ENCODE peak calls at places on chromosomes 2 and 18, in seven cellular contexts. E is stomach; Y is endothelial cell; B is activated naive CD4-positive, alpha-beta T cell; L is fibroblast of mammary gland; W is NCI-H345; G is ELR. O is an unnamed sample.

GRCh38 chr2:77566131-77566530 is 44.0 kb upstream of the LRRTM4 start:
- DNase-seq in W (no peak), G (no peak), E (no peak), B (no peak), L (no peak), Y (no peak), O (no peak)

GRCh38 chr2:158391876-158392275 is 64.7 kb downstream of the CCDC148 start:
- DNase-seq in B (no peak), G (peak; percentile 77), L (peak; percentile 25), Y (no peak), W (no peak), E (no peak), O (no peak)

GRCh38 chr2:24577481-24577880 is 86.4 kb downstream of the NCOA1 start:
- DNase-seq in L (no peak), Y (no peak), B (no peak), E (no peak), G (no peak), W (no peak), O (no peak)

GRCh38 chr2:201138401-201138970 is 22.5 kb downstream of the CFLAR start:
- DNase-seq in Y (no peak), B (no peak), G (no peak), W (no peak), L (no peak), E (no peak), O (no peak)

GRCh38 chr2:106284255-106284654 is 90.2 kb upstream of the UXS1 start:
- DNase-seq in W (no peak), G (no peak), L (no peak), Y (no peak), B (no peak), E (no peak), O (no peak)

GRCh38 chr2:26522325-26523120 is 44.6 kb upstream of the OTOF start:
- DNase-seq in L (peak; percentile 3), E (no peak), Y (no peak), B (no peak), W (no peak), G (no peak), O (no peak)

GRCh38 chr18:1526996-1527395 is 622.3 kb downstream of the ADCYAP1 start:
- DNase-seq in W (no peak), E (no peak), Y (no peak), B (no peak), G (no peak), L (no peak), O (no peak)

GRCh38 chr2:240989451-240990265 is 8.8 kb upstream of the SNED1 start:
- DNase-seq in L (peak; percentile 40), B (no peak), Y (peak; percentile 54), E (peak; percentile 46), G (peak; percentile 53), W (no peak), O (no peak)

GRCh38 chr2:38074047-38074774 is 1.7 kb downstream of the CYP1B1 start:
- DNase-seq in E (no peak), L (no peak), W (no peak), G (no peak), B (no peak), Y (no peak), O (no peak)

GRCh38 chr2:3667151-3667631 is 9.2 kb downstream of the ALLC start:
- DNase-seq in Y (no peak), B (no peak), E (no peak), G (no peak), W (peak; percentile 70), L (no peak), O (peak; percentile 78)

GRCh38 chr2:153595939-153596338 is 117.4 kb upstream of the RPRM start:
- DNase-seq in B (no peak), Y (no peak), W (peak; percentile 7), E (peak; percentile 32), L (peak; percentile 20), G (no peak), O (no peak)

GRCh38 chr2:33014268-33014667 is 67.5 kb downstream of the LTBP1 start:
- DNase-seq in L (no peak), E (no peak), W (no peak), Y (no peak), B (no peak), G (no peak), O (no peak)

GRCh38 chr18:8188196-8188595 is 421.0 kb upstream of the RAB12 start:
- DNase-seq in E (no peak), B (no peak), W (no peak), G (peak; percentile 76), L (peak; percentile 29), Y (no peak), O (no peak)

GRCh38 chr2:206084468-206084869 is 1.5 kb downstream of the INO80D start:
- DNase-seq in L (peak; percentile 86), G (peak; percentile 88), W (peak; percentile 36), E (peak; percentile 36), Y (peak; percentile 60), B (no peak), O (no peak)

GRCh38 chr2:100741880-100742814 is 77.8 kb upstream of the NPAS2 start:
- DNase-seq in B (no peak), E (no peak), L (peak; percentile 99), Y (no peak), G (peak; percentile 94), W (no peak), O (no peak)